ENCODE peak calls at places on chromosomes 13 and 19, in seven cellular contexts. W, U, S, J, T, I and C are unnamed samples.

GRCh38 chr13:40789275-40790231 is at the start of gene SLC25A15:
- DNase-seq in S (peak; percentile 68), T (peak; percentile 76), I (peak; percentile 39), J (peak; percentile 74), U (peak; percentile 87), W (peak; percentile 50), C (peak; percentile 81)

GRCh38 chr19:18259848-18260247 is 14.4 kb downstream of the IQCN start:
- DNase-seq in J (no peak), T (no peak), S (no peak), I (no peak), W (no peak), U (no peak), C (no peak)

GRCh38 chr13:43071824-43072223 is 48.4 kb downstream of the DNAJC15 start:
- DNase-seq in S (no peak), I (no peak), U (no peak), J (no peak), W (no peak), T (no peak), C (no peak)

GRCh38 chr13:113846639-113847318 is 17.1 kb downstream of the GAS6 start:
- DNase-seq in I (no peak), J (no peak), T (peak; percentile 40), W (no peak), S (peak; percentile 69), U (no peak), C (peak; percentile 40)

GRCh38 chr13:95020298-95020987 is 280.8 kb downstream of the ABCC4 start:
- DNase-seq in S (no peak), T (no peak), I (no peak), U (no peak), W (no peak), J (no peak), C (no peak)

GRCh38 chr19:51552996-51553725 is 17.9 kb upstream of the ZNF175 start:
- DNase-seq in I (no peak), S (no peak), W (peak; percentile 26), T (peak; percentile 6), U (peak; percentile 45), J (peak; percentile 43), C (peak; percentile 20)

GRCh38 chr19:51320258-51320657 is 8.8 kb downstream of the IGLON5 start:
- DNase-seq in J (no peak), U (no peak), S (no peak), T (no peak), I (no peak), W (no peak), C (no peak)

GRCh38 chr13:31045621-31046081 is 113.2 kb downstream of the TEX26 start:
- DNase-seq in W (peak; percentile 73), S (peak; percentile 26), I (no peak), U (peak; percentile 69), T (no peak), J (peak; percentile 70), C (no peak)